ENCODE peak calls at places on chromosome 12, in four cellular contexts. One of them, this sample, is unnamed. For H3K4me1, the result is how much of the 10 kb centered on the place peaks cover.

GRCh38 chr12:110338754-110339153 is 57.7 kb downstream of the ATP2A2 start:
- DNase-seq in endodermal cell: peak
- DNase-seq in IMR-90: no peak
- DNase-seq in PC-3: peak
- DNase-seq in this sample: no peak

GRCh38 chr12:78645956-78646355 is 218.6 kb upstream of the SYT1 start:
- DNase-seq in PC-3: no peak
- DNase-seq in endodermal cell: no peak
- DNase-seq in IMR-90: peak
- DNase-seq in this sample: no peak

GRCh38 chr12:131831635-131832041 is 3.4 kb downstream of the MMP17 start:
- DNase-seq in PC-3: peak
- DNase-seq in endodermal cell: no peak
- DNase-seq in IMR-90: peak
- DNase-seq in this sample: peak

GRCh38 chr12:111597731-111598636 is 1.1 kb downstream of the ATXN2 start:
- DNase-seq in IMR-90: no peak
- DNase-seq in endodermal cell: peak
- DNase-seq in PC-3: peak
- DNase-seq in this sample: peak

GRCh38 chr12:120496353-120497340 is 734 bp downstream of the DYNLL1 start:
- DNase-seq in endodermal cell: peak
- DNase-seq in PC-3: peak
- DNase-seq in IMR-90: peak
- DNase-seq in this sample: peak

GRCh38 chr12:111034911-111035577 is 114.7 kb upstream of the MYL2 start:
- DNase-seq in endodermal cell: peak
- DNase-seq in IMR-90: no peak
- DNase-seq in PC-3: no peak
- DNase-seq in this sample: peak

GRCh38 chr12:115752913-115753726 is 524.4 kb downstream of the MED13L start:
- DNase-seq in IMR-90: peak
- DNase-seq in endodermal cell: peak
- DNase-seq in PC-3: peak
- DNase-seq in this sample: peak

GRCh38 chr12:13241833-13242232 is 45.3 kb downstream of the EMP1 start:
- DNase-seq in PC-3: peak
- DNase-seq in endodermal cell: peak
- DNase-seq in IMR-90: peak
- DNase-seq in this sample: peak

GRCh38 chr12:69338120-69338859 is 9.9 kb upstream of the LYZ start:
- DNase-seq in PC-3: no peak
- DNase-seq in endodermal cell: no peak
- DNase-seq in IMR-90: no peak
- DNase-seq in this sample: no peak

GRCh38 chr12:88752183-88752582 is 171.9 kb upstream of the KITLG start:
- DNase-seq in endodermal cell: no peak
- DNase-seq in IMR-90: no peak
- DNase-seq in PC-3: no peak
- DNase-seq in this sample: no peak

GRCh38 chr12:78330131-78330530 is 499.4 kb downstream of the NAV3 start:
- DNase-seq in IMR-90: no peak
- DNase-seq in endodermal cell: no peak
- DNase-seq in PC-3: no peak
- DNase-seq in this sample: no peak

GRCh38 chr12:4027412-4027811 is 154.2 kb upstream of the PARP11 start:
- DNase-seq in PC-3: no peak
- DNase-seq in IMR-90: peak
- DNase-seq in endodermal cell: no peak
- DNase-seq in this sample: no peak

GRCh38 chr12:31370645-31371620 is 45.0 kb upstream of the SINHCAF start:
- DNase-seq in endodermal cell: peak
- DNase-seq in IMR-90: no peak
- DNase-seq in PC-3: no peak
- DNase-seq in this sample: no peak

GRCh38 chr12:52041695-52042123 is 9.5 kb upstream of the NR4A1 start:
- DNase-seq in PC-3: no peak
- DNase-seq in endodermal cell: peak
- DNase-seq in IMR-90: peak
- DNase-seq in this sample: peak

GRCh38 chr12:113186666-113187325 is 1.3 kb downstream of the RITA1 start:
- DNase-seq in IMR-90: no peak
- DNase-seq in endodermal cell: no peak
- DNase-seq in PC-3: no peak
- DNase-seq in this sample: no peak

GRCh38 chr12:28817524-28817923 is 331.6 kb upstream of the FAR2 start:
- DNase-seq in endodermal cell: peak
- DNase-seq in IMR-90: no peak
- DNase-seq in PC-3: no peak
- DNase-seq in this sample: no peak

GRCh38 chr12:50006754-50007442 is 18.4 kb downstream of the RACGAP1 start:
- DNase-seq in endodermal cell: no peak
- DNase-seq in IMR-90: peak
- DNase-seq in PC-3: peak
- DNase-seq in this sample: no peak

GRCh38 chr12:95877622-95878021 is 18.9 kb downstream of the SNRPF start:
- DNase-seq in PC-3: no peak
- DNase-seq in endodermal cell: no peak
- DNase-seq in IMR-90: no peak
- DNase-seq in this sample: peak

GRCh38 chr12:85130631-85131030 is 94.5 kb downstream of the LRRIQ1 start:
- DNase-seq in PC-3: no peak
- DNase-seq in IMR-90: no peak
- DNase-seq in endodermal cell: no peak
- DNase-seq in this sample: no peak

GRCh38 chr12:47709277-47710048 is 3.6 kb upstream of the RPAP3 start:
- DNase-seq in endodermal cell: no peak
- DNase-seq in IMR-90: peak
- DNase-seq in PC-3: no peak
- DNase-seq in this sample: no peak

GRCh38 chr12:13534645-13535398 is 338.3 kb downstream of the EMP1 start:
- DNase-seq in PC-3: peak
- DNase-seq in IMR-90: peak
- DNase-seq in endodermal cell: peak
- DNase-seq in this sample: peak

GRCh38 chr12:41965996-41966395 is 178.7 kb downstream of the GXYLT1 start:
- DNase-seq in PC-3: peak
- DNase-seq in endodermal cell: no peak
- DNase-seq in IMR-90: no peak
- DNase-seq in this sample: no peak

GRCh38 chr12:131695968-131696367 is 14.9 kb upstream of the SFSWAP start:
- DNase-seq in PC-3: no peak
- DNase-seq in endodermal cell: no peak
- DNase-seq in IMR-90: no peak
- DNase-seq in this sample: no peak

GRCh38 chr12:90575995-90576394 is 379.0 kb downstream of the CCER1 start:
- DNase-seq in IMR-90: no peak
- DNase-seq in endodermal cell: no peak
- DNase-seq in PC-3: no peak
- DNase-seq in this sample: no peak

GRCh38 chr12:30417697-30418231 is 277.9 kb downstream of the IPO8 start:
- DNase-seq in IMR-90: peak
- DNase-seq in endodermal cell: no peak
- DNase-seq in PC-3: peak
- DNase-seq in this sample: peak

DNA sequence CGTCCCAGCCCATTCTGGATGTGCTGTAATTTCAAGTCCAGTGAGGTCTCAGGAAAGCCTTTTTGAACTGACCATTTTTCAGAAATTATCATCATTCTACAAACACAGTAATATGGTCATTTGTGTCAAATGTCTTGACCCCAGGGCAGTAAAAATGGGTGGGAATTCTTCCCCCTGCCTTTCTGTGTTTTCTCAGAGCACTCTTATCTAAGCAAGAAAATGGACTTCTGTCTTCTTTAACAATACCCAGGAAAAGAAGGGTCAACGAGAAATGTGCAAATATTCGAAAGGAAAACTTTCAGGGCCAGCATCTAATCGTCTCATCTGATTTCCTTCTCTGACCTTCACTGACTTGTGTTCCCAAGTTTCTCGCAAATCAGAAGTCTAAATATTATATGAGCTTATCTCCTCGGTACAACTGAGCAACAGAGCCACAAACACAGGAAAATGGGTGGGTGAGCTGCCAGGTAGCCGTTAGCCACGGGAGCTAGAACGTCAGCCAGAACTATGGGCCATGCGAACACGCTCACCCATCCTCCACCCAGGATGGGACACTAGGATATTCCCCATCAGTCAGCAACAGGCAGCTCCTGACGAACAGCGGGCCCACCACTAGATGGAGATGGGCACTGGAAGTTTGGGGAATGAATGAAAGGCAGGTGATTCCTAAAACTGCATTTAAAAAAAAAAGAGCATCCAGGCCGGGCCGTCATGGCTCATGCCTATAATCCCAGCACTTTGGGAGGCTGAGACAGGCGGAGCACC is 57.1 kb downstream of the VWF start:
- DNase-seq in endodermal cell: peak
- DNase-seq in PC-3: peak
- DNase-seq in IMR-90: peak
- DNase-seq in this sample: no peak
- TF ChIP-seq CTCF in endodermal cell: peak
- TF ChIP-seq CTCF in PC-3: peak
- TF ChIP-seq CTCF in IMR-90: peak
- TF ChIP-seq CTCF in this sample: peak

DNA sequence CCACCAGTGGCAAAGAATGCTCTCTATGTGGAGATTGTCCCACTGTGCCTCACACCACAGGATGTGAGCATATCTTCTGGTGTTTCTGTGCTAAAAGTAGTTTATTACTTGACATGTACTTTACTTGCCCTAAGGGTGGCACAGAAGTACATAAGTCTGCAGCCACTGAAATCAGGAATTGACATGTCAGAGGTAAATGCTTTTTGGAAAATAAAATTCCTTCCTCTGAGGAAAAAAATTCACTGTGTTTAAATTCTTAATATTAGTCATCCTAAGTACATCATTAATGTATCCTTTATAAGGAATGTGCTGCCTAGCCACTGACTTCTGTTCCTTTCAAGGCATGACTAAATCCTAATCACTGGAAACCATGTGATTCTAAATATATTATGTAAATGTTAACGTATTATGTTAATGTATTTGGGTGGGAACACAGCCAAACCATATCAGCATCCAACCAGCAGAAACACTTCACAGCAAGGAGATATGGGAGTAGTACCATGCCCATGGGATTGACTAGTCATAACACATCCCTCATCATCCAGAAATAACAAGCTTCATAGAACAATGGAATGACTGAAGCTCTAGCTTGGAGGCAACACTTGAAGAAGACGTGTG is 239.7 kb upstream of the PPFIA2 start:
- DNase-seq in PC-3: no peak
- DNase-seq in IMR-90: no peak
- DNase-seq in endodermal cell: no peak
- DNase-seq in this sample: peak
- H3K4me1 ChIP-seq in PC-3: under half
- H3K4me1 ChIP-seq in IMR-90: under half
- H3K4me1 ChIP-seq in endodermal cell: under half
- H3K4me1 ChIP-seq in this sample: under half

DNA sequence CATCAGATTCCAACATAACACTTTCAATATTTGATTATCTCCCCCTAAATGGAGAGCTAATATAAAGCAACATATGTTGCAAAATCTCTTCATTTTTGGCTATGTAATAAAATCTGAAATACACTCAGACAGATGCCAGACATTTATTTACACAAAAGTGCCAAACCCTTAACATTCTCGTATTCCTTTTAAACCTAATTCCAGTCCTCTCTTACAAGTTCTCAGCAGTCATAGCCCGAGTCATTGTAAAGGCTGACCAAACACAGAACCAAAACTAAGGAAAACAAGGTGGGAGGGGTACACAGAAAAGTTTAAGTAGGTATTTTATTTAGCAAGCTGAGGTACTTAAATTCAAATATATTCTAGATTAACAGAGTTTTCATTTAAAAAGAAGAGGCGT is 81.4 kb downstream of the LRP6 start:
- DNase-seq in endodermal cell: no peak
- DNase-seq in IMR-90: peak
- DNase-seq in PC-3: no peak
- DNase-seq in this sample: no peak
- H3K27ac ChIP-seq in endodermal cell: no peak
- H3K27ac ChIP-seq in IMR-90: no peak
- H3K27ac ChIP-seq in PC-3: no peak
- H3K27ac ChIP-seq in this sample: no peak

GRCh38 chr12:92506460-92506859 is 196.3 kb upstream of the PLEKHG7 start:
- DNase-seq in endodermal cell: no peak
- DNase-seq in IMR-90: no peak
- DNase-seq in PC-3: no peak
- DNase-seq in this sample: no peak
- TF ChIP-seq CTCF in endodermal cell: no peak
- TF ChIP-seq CTCF in IMR-90: no peak
- TF ChIP-seq CTCF in PC-3: no peak
- TF ChIP-seq CTCF in this sample: no peak

DNA sequence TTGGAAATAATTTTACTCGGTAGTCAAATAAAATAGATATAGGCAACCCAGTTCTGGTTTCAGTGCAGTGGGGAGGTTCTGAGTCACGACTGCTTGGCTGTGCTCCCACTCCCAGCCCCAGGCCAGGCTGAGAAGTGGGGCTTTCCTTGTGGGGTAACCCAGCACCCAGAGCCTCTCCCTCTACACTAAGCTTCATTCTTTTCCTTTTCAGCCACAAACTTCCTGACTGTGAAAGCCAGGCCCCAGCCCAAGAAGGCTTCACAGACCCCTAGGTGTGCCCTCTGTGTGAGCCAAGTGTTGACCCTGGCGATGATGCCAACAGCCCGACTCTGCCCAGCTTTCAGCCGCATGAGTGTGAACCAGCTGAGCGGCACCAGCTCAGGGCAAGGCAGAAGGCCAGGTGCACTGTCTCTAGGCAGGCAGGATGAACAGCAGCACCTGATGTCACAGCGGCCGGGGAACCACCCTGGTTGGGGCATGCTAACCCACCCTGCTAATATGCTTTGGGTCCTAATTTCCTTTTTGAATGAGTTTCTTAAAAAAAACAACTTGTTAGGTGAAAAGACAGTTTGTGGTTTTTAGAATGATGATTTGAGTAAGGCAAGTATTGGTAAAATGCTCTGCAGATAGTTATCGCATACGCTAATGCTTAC is 42.2 kb upstream of the ATP23 start:
- DNase-seq in IMR-90: peak
- DNase-seq in endodermal cell: peak
- DNase-seq in PC-3: peak
- DNase-seq in this sample: peak
- H3K4me1 ChIP-seq in IMR-90: under half
- H3K4me1 ChIP-seq in endodermal cell: under half
- H3K4me1 ChIP-seq in PC-3: under half
- H3K4me1 ChIP-seq in this sample: under half

DNA sequence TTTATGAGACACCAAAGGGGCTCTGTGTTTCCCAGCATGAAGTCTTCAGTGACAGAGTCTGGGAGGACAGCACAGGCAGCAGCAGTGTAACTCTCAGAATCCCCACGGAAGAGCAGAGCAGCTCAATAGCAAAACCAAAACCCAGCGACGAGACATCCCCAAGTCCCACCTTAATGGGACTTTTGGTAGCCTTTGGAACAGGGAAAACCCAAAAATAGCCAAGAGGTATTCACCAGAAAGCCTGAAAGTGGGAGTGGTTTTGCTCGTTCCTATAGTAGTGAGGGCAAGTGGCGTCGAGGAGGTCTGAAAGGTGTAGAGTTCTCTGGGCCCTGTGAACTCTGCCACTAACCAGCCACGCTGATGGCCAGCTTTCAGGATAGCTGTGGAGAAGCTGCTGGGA is 174.6 kb downstream of the ETV6 start:
- DNase-seq in IMR-90: no peak
- DNase-seq in endodermal cell: no peak
- DNase-seq in PC-3: no peak
- DNase-seq in this sample: no peak
- H3K27ac ChIP-seq in IMR-90: no peak
- H3K27ac ChIP-seq in endodermal cell: no peak
- H3K27ac ChIP-seq in PC-3: no peak
- H3K27ac ChIP-seq in this sample: no peak

This sample was measured in mammary epithelial cell.